ENCODE peak calls at places on chromosomes 5 and 9, in five cellular contexts. W is substantia nigra, B is non-pigmented ciliary epithelial cell, T is NCI-H1694 treated with DMSO at 0.1 percent for 48 hours, P is cerebellar cortex. Y is an unnamed sample.
A peak's percentile ranks its signal among the peaks of the same experiment; 100 is the strongest.

GRCh38 chr5:72141440-72142271 is 34.4 kb downstream of the MAP1B start:
- DNase-seq in T (no peak), B (peak; percentile 81), P (no peak), W (no peak), Y (no peak)

GRCh38 chr9:78115073-78115472 is 83.5 kb upstream of the GNAQ start:
- DNase-seq in P (no peak), B (no peak), T (no peak), W (no peak), Y (no peak)

GRCh38 chr5:135106610-135107009 is 72.6 kb upstream of the PITX1 start:
- DNase-seq in T (no peak), W (no peak), B (no peak), P (no peak), Y (no peak)

GRCh38 chr9:80492221-80492620 is 920.5 kb downstream of the TLE4 start:
- DNase-seq in B (no peak), P (no peak), T (no peak), W (no peak), Y (no peak)

GRCh38 chr5:142819292-142819691 is 49.1 kb downstream of the ARHGAP26 start:
- DNase-seq in P (peak; percentile 55), B (no peak), W (no peak), T (no peak), Y (peak; percentile 51)

GRCh38 chr5:34001231-34001935 is 6.5 kb downstream of the AMACR start:
- DNase-seq in B (no peak), T (peak; percentile 54), W (no peak), P (peak; percentile 6), Y (no peak)

GRCh38 chr9:72150653-72151052 is 1.4 kb downstream of the GDA start:
- DNase-seq in B (no peak), T (no peak), W (no peak), P (no peak), Y (no peak)

GRCh38 chr9:4740623-4741364 is at the start of gene AK3:
- DNase-seq in P (peak; percentile 77), T (peak; percentile 47), B (no peak), W (peak; percentile 52), Y (peak; percentile 82)

GRCh38 chr5:14364576-14365472 is 216.8 kb upstream of the OTULINL start:
- DNase-seq in W (no peak), T (peak; percentile 13), P (no peak), B (no peak), Y (no peak)

GRCh38 chr9:97272072-97272471 is 35.4 kb upstream of the CCDC180 start:
- DNase-seq in W (no peak), T (no peak), P (no peak), B (no peak), Y (no peak)

Y was measured in cerebellum.